ENCODE peak calls at places on chromosome 10, in nine cellular contexts. I, V, F, E, Q, R, Y, O and K are unnamed samples.

GRCh38 chr10:72340510-72340895 is 14.2 kb downstream of the DNAJB12 start:
- DNase-seq in I (peak; percentile 45), V (no peak), F (peak; percentile 60), E (peak; percentile 79), Q (peak; percentile 64), R (peak; percentile 49), Y (peak; percentile 70), O (no peak), K (peak; percentile 64)

GRCh38 chr10:3468919-3469638 is 296.5 kb upstream of the PITRM1 start:
- DNase-seq in I (peak; percentile 74), V (peak; percentile 84), F (peak; percentile 96), E (no peak), Q (no peak), R (no peak), Y (peak; percentile 94), O (no peak), K (no peak)

GRCh38 chr10:79425074-79425532 is 20.3 kb downstream of the ZCCHC24 start:
- DNase-seq in I (no peak), V (no peak), F (no peak), E (no peak), Q (no peak), R (no peak), Y (no peak), O (no peak), K (no peak)

GRCh38 chr10:111347386-111348005 is 270.7 kb downstream of the ADRA2A start:
- DNase-seq in I (no peak), V (no peak), F (no peak), E (peak; percentile 5), Q (peak; percentile 82), R (peak; percentile 75), Y (no peak), O (no peak), K (no peak)

GRCh38 chr10:73099141-73099540 is 2.5 kb upstream of the P4HA1 start:
- DNase-seq in I (no peak), V (no peak), F (no peak), E (no peak), Q (no peak), R (no peak), Y (no peak), O (no peak), K (no peak)

GRCh38 chr10:72334196-72334831 is 20.4 kb downstream of the DNAJB12 start:
- DNase-seq in I (no peak), V (no peak), F (peak; percentile 86), E (no peak), Q (peak; percentile 67), R (peak; percentile 65), Y (peak; percentile 90), O (no peak), K (no peak)

GRCh38 chr10:100057948-100058347 is 23.7 kb downstream of the CPN1 start:
- DNase-seq in I (no peak), V (no peak), F (no peak), E (no peak), Q (no peak), R (no peak), Y (no peak), O (no peak), K (no peak)

GRCh38 chr10:4215963-4216575 is 431.1 kb upstream of the KLF6 start:
- DNase-seq in I (no peak), V (no peak), F (no peak), E (no peak), Q (no peak), R (no peak), Y (no peak), O (no peak), K (no peak)

GRCh38 chr10:17003151-17003550 is 126.5 kb downstream of the CUBN start:
- DNase-seq in I (peak; percentile 11), V (peak; percentile 91), F (peak; percentile 85), E (no peak), Q (no peak), R (no peak), Y (peak; percentile 80), O (no peak), K (no peak)

GRCh38 chr10:99711129-99711719 is 20.7 kb downstream of the COX15 start:
- DNase-seq in I (peak; percentile 50), V (peak; percentile 64), F (peak; percentile 81), E (peak; percentile 22), Q (peak; percentile 20), R (no peak), Y (peak; percentile 77), O (no peak), K (no peak)

GRCh38 chr10:16437540-16437894 is 707 bp downstream of the PTER start:
- DNase-seq in I (no peak), V (no peak), F (no peak), E (no peak), Q (no peak), R (no peak), Y (peak; percentile 2), O (no peak), K (no peak)

GRCh38 chr10:132696204-132696603 is 89.7 kb downstream of the NKX6-2 start:
- DNase-seq in I (no peak), V (no peak), F (no peak), E (no peak), Q (no peak), R (no peak), Y (no peak), O (peak; percentile 6), K (no peak)

GRCh38 chr10:74186678-74187077 is 35.7 kb downstream of the ADK start:
- DNase-seq in I (no peak), V (no peak), F (no peak), E (no peak), Q (no peak), R (no peak), Y (no peak), O (no peak), K (no peak)

GRCh38 chr10:77576633-77577032 is 61.0 kb downstream of the KCNMA1 start:
- DNase-seq in I (no peak), V (no peak), F (no peak), E (no peak), Q (no peak), R (no peak), Y (no peak), O (no peak), K (no peak)

GRCh38 chr10:119505131-119505551 is 37.4 kb downstream of the RGS10 start:
- DNase-seq in I (no peak), V (no peak), F (no peak), E (no peak), Q (no peak), R (no peak), Y (peak; percentile 10), O (no peak), K (no peak)

DNA sequence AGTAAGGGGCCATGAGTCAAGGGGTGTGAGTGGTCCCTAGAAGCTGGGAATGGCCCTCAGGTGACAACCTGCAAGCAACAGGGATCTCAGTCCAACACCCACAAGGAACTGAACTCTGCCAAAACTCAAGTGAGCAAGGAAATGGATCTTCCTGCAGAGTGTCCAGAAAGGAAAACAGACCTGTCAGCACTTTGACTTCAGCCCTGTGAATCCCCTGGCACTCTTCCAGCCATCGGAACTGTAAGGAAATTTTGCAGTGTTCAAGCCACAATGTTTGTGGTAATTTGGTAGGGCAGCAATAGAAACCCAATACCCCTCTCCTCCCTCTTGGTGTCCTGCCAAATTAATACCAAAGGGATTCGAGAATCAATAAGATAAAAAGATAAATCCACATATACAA is 6.9 kb downstream of the LYZL1 start:
- DNase-seq in I (no peak), V (no peak), F (peak; percentile 27), E (no peak), Q (no peak), R (no peak), Y (peak; percentile 40), O (no peak), K (no peak)
- TF ChIP-seq CTCF in I (no peak), V (no peak), F (no peak), E (no peak), Q (no peak), R (no peak), Y (no peak), O (no peak), K (no peak)

DNA sequence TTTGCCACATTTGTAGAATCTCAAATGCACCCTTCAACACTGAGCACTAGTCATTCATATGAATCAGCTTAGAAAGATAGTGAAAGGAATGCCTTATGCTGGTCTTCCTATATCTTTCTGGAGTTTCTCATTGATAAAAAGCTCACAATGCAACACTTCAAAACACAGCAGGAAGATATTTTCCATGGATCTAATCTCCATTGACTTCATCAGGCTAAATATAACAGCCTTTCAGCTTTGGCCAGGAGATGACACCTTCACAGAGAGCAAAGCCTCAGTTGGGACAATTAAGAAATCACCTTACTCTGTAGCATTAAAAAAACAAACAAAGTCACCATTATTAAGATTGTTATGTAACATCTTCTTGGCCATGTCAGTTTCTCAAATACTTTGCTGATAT is 6.7 kb downstream of the NRP1 start:
- DNase-seq in I (no peak), V (no peak), F (no peak), E (no peak), Q (no peak), R (no peak), Y (peak; percentile 38), O (no peak), K (no peak)
- TF ChIP-seq CTCF in I (peak; percentile 22), V (peak; percentile 46), F (peak; percentile 46), E (no peak), Q (no peak), R (no peak), Y (peak; percentile 34), O (peak; percentile 53), K (peak; percentile 17)

GRCh38 chr10:114176511-114176910 is 2.5 kb upstream of the CCDC186 start:
- DNase-seq in I (no peak), V (no peak), F (no peak), E (no peak), Q (no peak), R (no peak), Y (no peak), O (no peak), K (no peak)

GRCh38 chr10:114181971-114182370 is 2.8 kb downstream of the TDRD1 start:
- DNase-seq in I (no peak), V (no peak), F (no peak), E (no peak), Q (peak; percentile 81), R (peak; percentile 75), Y (no peak), O (no peak), K (no peak)

GRCh38 chr10:114179747-114180146 is 594 bp downstream of the TDRD1 start:
- DNase-seq in I (no peak), V (no peak), F (no peak), E (no peak), Q (peak; percentile 18), R (no peak), Y (no peak), O (no peak), K (no peak)

GRCh38 chr10:114180937-114181336 is 1.8 kb downstream of the TDRD1 start:
- DNase-seq in I (no peak), V (no peak), F (no peak), E (no peak), Q (no peak), R (no peak), Y (no peak), O (no peak), K (no peak)

DNA sequence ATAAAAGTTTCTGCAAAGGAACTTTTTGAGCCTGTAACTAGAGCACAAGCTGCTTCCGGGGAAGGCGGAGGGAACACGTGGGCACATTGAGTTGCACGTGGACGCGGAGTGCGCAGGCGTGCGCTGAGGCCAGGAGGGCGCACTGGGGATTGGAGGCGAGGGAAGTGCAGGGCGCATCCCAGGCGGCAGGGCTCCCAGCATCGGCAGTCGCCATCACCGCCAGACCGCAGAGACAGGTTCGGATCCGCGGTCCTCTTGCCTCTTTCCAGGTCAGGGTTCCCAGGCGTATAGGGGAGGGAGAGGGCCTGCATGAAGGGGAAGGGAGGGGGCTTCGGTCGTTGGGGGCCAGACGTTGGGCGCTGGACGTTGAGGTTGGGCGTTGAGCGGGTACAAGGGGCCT is at the start of gene TDRD1:
- DNase-seq in I (no peak), V (no peak), F (no peak), E (no peak), Q (peak; percentile 16), R (peak; percentile 31), Y (no peak), O (no peak), K (no peak)
- TF ChIP-seq CTCF in I (no peak), V (no peak), F (no peak), E (no peak), Q (no peak), R (no peak), Y (no peak), O (no peak), K (no peak)

GRCh38 chr10:94500063-94500462 is 45.5 kb upstream of the HELLS start:
- DNase-seq in I (peak; percentile 7), V (no peak), F (peak; percentile 22), E (no peak), Q (no peak), R (no peak), Y (peak; percentile 22), O (no peak), K (no peak)
- TF ChIP-seq CTCF in I (no peak), V (peak; percentile 47), F (peak; percentile 60), E (peak; percentile 29), Q (no peak), R (no peak), Y (peak; percentile 55), O (peak; percentile 68), K (peak; percentile 37)